ENCODE peak calls at places on chromosomes 5 and 9, in six cellular contexts. One of them, this sample, is unnamed.

GRCh38 chr9:37916471-37917314 is 12.8 kb upstream of the SLC25A51 start:
- DNase-seq in B cell: no peak
- DNase-seq in fibroblast of lung: peak
- DNase-seq in HFF-Myc: no peak
- DNase-seq in fibroblast of mammary gland: no peak
- DNase-seq in BJ: no peak
- DNase-seq in this sample: no peak

GRCh38 chr5:39639618-39640078 is 214.9 kb upstream of the DAB2 start:
- DNase-seq in HFF-Myc: no peak
- DNase-seq in BJ: no peak
- DNase-seq in fibroblast of mammary gland: peak
- DNase-seq in B cell: no peak
- DNase-seq in fibroblast of lung: peak
- DNase-seq in this sample: no peak

GRCh38 chr9:129143461-129143927 is 32.3 kb downstream of the PTPA start:
- DNase-seq in fibroblast of lung: peak
- DNase-seq in fibroblast of mammary gland: peak
- DNase-seq in B cell: no peak
- DNase-seq in BJ: no peak
- DNase-seq in HFF-Myc: no peak
- DNase-seq in this sample: no peak

GRCh38 chr5:170681013-170681433 is 102.5 kb upstream of the GABRP start:
- DNase-seq in fibroblast of mammary gland: peak
- DNase-seq in fibroblast of lung: peak
- DNase-seq in HFF-Myc: peak
- DNase-seq in B cell: no peak
- DNase-seq in BJ: no peak
- DNase-seq in this sample: peak

GRCh38 chr9:18821794-18822193 is 211.2 kb downstream of the SAXO1 start:
- DNase-seq in HFF-Myc: no peak
- DNase-seq in fibroblast of mammary gland: no peak
- DNase-seq in BJ: no peak
- DNase-seq in B cell: no peak
- DNase-seq in fibroblast of lung: no peak
- DNase-seq in this sample: no peak

GRCh38 chr9:83424831-83425230 is 113.4 kb downstream of the FRMD3 start:
- DNase-seq in BJ: no peak
- DNase-seq in HFF-Myc: no peak
- DNase-seq in fibroblast of lung: no peak
- DNase-seq in fibroblast of mammary gland: no peak
- DNase-seq in B cell: no peak
- DNase-seq in this sample: no peak

GRCh38 chr5:154369682-154370081 is 76.1 kb upstream of the SAP30L start:
- DNase-seq in B cell: no peak
- DNase-seq in HFF-Myc: no peak
- DNase-seq in BJ: no peak
- DNase-seq in fibroblast of mammary gland: peak
- DNase-seq in fibroblast of lung: no peak
- DNase-seq in this sample: no peak

GRCh38 chr5:127878174-127878750 is 175.1 kb downstream of the CCDC192 start:
- DNase-seq in BJ: no peak
- DNase-seq in fibroblast of lung: peak
- DNase-seq in B cell: no peak
- DNase-seq in fibroblast of mammary gland: peak
- DNase-seq in HFF-Myc: peak
- DNase-seq in this sample: peak

GRCh38 chr5:137101544-137101943 is 397.6 kb downstream of the SPOCK1 start:
- DNase-seq in B cell: no peak
- DNase-seq in fibroblast of mammary gland: peak
- DNase-seq in HFF-Myc: no peak
- DNase-seq in BJ: no peak
- DNase-seq in fibroblast of lung: no peak
- DNase-seq in this sample: no peak

GRCh38 chr5:73424489-73425102 is 24.0 kb downstream of the FOXD1 start:
- DNase-seq in HFF-Myc: no peak
- DNase-seq in BJ: no peak
- DNase-seq in fibroblast of lung: peak
- DNase-seq in B cell: no peak
- DNase-seq in fibroblast of mammary gland: no peak
- DNase-seq in this sample: no peak

GRCh38 chr5:73419414-73420390 is 28.9 kb downstream of the FOXD1 start:
- DNase-seq in BJ: peak
- DNase-seq in fibroblast of lung: peak
- DNase-seq in B cell: no peak
- DNase-seq in HFF-Myc: peak
- DNase-seq in fibroblast of mammary gland: peak
- DNase-seq in this sample: no peak

GRCh38 chr5:73418244-73418691 is 30.3 kb downstream of the FOXD1 start:
- DNase-seq in fibroblast of mammary gland: no peak
- DNase-seq in HFF-Myc: no peak
- DNase-seq in BJ: no peak
- DNase-seq in B cell: no peak
- DNase-seq in fibroblast of lung: no peak
- DNase-seq in this sample: no peak

GRCh38 chr5:73426034-73426433 is 22.5 kb downstream of the FOXD1 start:
- DNase-seq in B cell: no peak
- DNase-seq in HFF-Myc: no peak
- DNase-seq in fibroblast of lung: no peak
- DNase-seq in BJ: no peak
- DNase-seq in fibroblast of mammary gland: no peak
- DNase-seq in this sample: no peak

DNA sequence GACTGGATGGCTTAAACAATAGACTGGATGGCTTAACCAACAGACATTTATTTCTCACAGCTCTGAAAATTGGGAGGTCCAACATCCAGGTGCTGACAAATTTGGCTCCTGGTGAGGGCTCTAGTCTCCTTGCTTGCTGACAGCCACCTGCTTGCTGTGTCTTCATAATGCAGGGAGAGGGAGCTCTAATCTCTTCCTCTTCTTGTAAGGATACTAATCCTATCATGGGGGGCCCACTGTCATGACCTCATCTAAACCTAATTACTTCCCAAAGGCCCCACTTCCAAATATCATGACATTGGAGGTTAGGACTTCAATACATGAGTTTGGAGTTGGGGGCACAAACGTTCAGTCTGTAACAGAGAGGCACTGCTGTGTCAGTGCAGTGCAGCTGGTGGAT is 26.4 kb downstream of the FOXD1 start:
- DNase-seq in B cell: no peak
- DNase-seq in fibroblast of mammary gland: no peak
- DNase-seq in HFF-Myc: no peak
- DNase-seq in fibroblast of lung: no peak
- DNase-seq in BJ: no peak
- DNase-seq in this sample: no peak
- TF ChIP-seq CTCF in B cell: no peak
- TF ChIP-seq CTCF in fibroblast of mammary gland: no peak
- TF ChIP-seq CTCF in HFF-Myc: peak
- TF ChIP-seq CTCF in fibroblast of lung: no peak
- TF ChIP-seq CTCF in BJ: no peak
- TF ChIP-seq CTCF in this sample: no peak

DNA sequence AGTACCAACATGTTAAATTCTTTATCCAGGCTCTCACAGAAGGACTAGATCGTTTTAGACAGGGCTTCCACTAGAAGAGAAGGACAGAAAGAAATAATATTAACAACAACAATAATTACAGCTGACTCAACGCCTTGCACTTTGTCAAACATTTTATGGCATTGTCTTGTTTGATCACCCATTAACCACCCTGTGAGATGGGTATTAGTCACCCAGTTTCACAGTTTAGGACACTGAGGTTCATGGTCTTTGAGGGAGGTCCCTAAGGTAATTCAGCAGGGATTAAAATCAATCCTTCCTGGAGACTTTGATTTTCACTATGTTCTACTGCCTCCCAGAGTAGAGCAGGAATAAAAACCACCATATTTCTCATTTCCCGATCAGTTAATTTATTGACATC is 51.4 kb upstream of the BNC2 start:
- DNase-seq in BJ: no peak
- DNase-seq in fibroblast of lung: peak
- DNase-seq in fibroblast of mammary gland: peak
- DNase-seq in HFF-Myc: no peak
- DNase-seq in B cell: no peak
- DNase-seq in this sample: no peak
- TF ChIP-seq CTCF in BJ: no peak
- TF ChIP-seq CTCF in fibroblast of lung: no peak
- TF ChIP-seq CTCF in fibroblast of mammary gland: peak
- TF ChIP-seq CTCF in HFF-Myc: no peak
- TF ChIP-seq CTCF in B cell: no peak
- TF ChIP-seq CTCF in this sample: no peak

DNA sequence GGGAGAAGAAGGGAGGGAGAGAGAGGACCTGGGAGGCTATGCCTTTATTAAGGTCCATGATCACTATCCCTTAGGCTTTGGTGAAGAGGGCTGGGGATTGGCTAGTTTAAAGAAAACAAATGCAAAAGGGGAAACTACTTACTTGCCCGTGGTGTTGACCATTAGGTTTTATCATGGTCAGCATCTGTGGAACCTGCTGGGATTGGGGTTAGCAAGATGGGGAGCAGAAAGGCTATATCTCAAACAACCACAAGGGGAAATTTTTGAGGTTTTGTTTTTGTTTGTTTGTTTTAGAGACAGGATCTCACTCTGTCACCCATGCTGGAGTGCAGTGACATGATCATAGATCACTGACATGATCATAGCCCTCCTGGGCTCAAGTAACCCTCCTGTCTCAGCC is 9.0 kb upstream of the RAD23B start:
- DNase-seq in fibroblast of mammary gland: no peak
- DNase-seq in fibroblast of lung: no peak
- DNase-seq in HFF-Myc: no peak
- DNase-seq in B cell: no peak
- DNase-seq in BJ: no peak
- DNase-seq in this sample: no peak
- TF ChIP-seq CTCF in fibroblast of mammary gland: peak
- TF ChIP-seq CTCF in fibroblast of lung: no peak
- TF ChIP-seq CTCF in HFF-Myc: no peak
- TF ChIP-seq CTCF in B cell: peak
- TF ChIP-seq CTCF in BJ: no peak
- TF ChIP-seq CTCF in this sample: no peak

DNA sequence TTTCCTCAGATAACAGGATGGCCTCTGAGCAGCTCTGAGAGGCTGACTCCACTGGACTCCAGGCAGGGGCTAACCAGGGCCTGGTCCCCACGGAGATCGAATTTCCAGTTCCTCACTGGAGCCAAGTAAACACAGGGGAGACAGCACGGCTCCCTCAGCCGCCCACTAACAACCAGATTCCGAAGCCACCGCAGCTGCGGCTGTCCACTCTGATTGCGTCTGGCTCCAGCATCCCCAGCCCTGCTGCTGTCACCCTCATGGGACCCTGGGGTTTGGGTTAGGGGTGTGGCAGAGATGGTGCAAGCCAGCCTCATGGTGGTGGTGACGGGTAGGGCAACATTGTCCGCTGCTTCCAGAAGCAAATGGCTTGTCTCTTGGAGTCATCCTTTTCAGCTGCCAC is 172.6 kb downstream of the RGS3 start:
- DNase-seq in B cell: no peak
- DNase-seq in BJ: no peak
- DNase-seq in fibroblast of mammary gland: no peak
- DNase-seq in fibroblast of lung: peak
- DNase-seq in HFF-Myc: no peak
- DNase-seq in this sample: no peak
- TF ChIP-seq CTCF in B cell: no peak
- TF ChIP-seq CTCF in BJ: no peak
- TF ChIP-seq CTCF in fibroblast of mammary gland: no peak
- TF ChIP-seq CTCF in fibroblast of lung: no peak
- TF ChIP-seq CTCF in HFF-Myc: no peak
- TF ChIP-seq CTCF in this sample: no peak

This sample was measured in GM20000.